ENCODE peak calls at places on chromosomes 3 and 15, in six cellular contexts. E is K562, L is GM12892, X is SK-N-SH, Q is GM12878, Y is HepG2. M is an unnamed sample.

GRCh38 chr15:99440551-99441426 is 125.0 kb upstream of the MEF2A start:
- DNase-seq in E (peak), X (peak), Y (no peak), L (no peak), Q (no peak), M (no peak)

GRCh38 chr3:52286777-52287110 is 884 bp upstream of the GLYCTK start:
- DNase-seq in Q (no peak), X (no peak), Y (peak), L (no peak), E (no peak), M (no peak)

GRCh38 chr15:47332481-47332880 is 384.8 kb upstream of the SEMA6D start:
- DNase-seq in Y (no peak), E (no peak), Q (no peak), L (no peak), X (no peak), M (no peak)

GRCh38 chr3:52361011-52361410 is 44.9 kb downstream of the DNAH1 start:
- DNase-seq in X (no peak), E (no peak), L (no peak), Y (no peak), Q (no peak), M (no peak)

GRCh38 chr3:33911525-33912322 is 113.3 kb downstream of the PDCD6IP start:
- DNase-seq in X (no peak), L (no peak), E (peak), Q (no peak), Y (no peak), M (no peak)

GRCh38 chr3:133377396-133377795 is 22.5 kb upstream of the BFSP2 start:
- DNase-seq in E (peak), L (no peak), Y (peak), Q (no peak), X (peak), M (no peak)

GRCh38 chr3:193843447-193844301 is 250.7 kb downstream of the OPA1 start:
- DNase-seq in Q (peak), E (peak), X (no peak), Y (peak), L (no peak), M (no peak)

GRCh38 chr15:82871577-82872484 is 62.4 kb downstream of the WHAMM start:
- DNase-seq in E (no peak), X (no peak), L (no peak), Y (no peak), Q (no peak), M (no peak)

GRCh38 chr3:56754753-56755365 is 46.9 kb downstream of the ARHGEF3 start:
- DNase-seq in Q (peak), E (no peak), L (no peak), Y (no peak), X (no peak), M (no peak)

GRCh38 chr3:95797081-95797480 is 1017.3 kb upstream of the EPHA6 start:
- DNase-seq in L (no peak), E (no peak), Q (no peak), X (no peak), Y (no peak), M (no peak)

GRCh38 chr15:62625421-62626033 is 417.0 kb upstream of the TPM1 start:
- DNase-seq in Q (no peak), X (peak), E (no peak), Y (no peak), L (no peak), M (no peak)

GRCh38 chr3:82087958-82088357 is 326.5 kb upstream of the GBE1 start:
- DNase-seq in L (no peak), X (no peak), Q (no peak), E (no peak), Y (peak), M (no peak)

GRCh38 chr15:41812820-41813375 is 15.0 kb upstream of the JMJD7 start:
- DNase-seq in Q (no peak), E (no peak), L (no peak), Y (no peak), X (no peak), M (no peak)

GRCh38 chr3:5197470-5198312 is 10.2 kb downstream of the EDEM1 start:
- DNase-seq in Q (peak), Y (no peak), X (no peak), E (peak), L (no peak), M (no peak)

GRCh38 chr3:47010050-47010712 is 30.7 kb downstream of the NBEAL2 start:
- DNase-seq in Q (no peak), E (no peak), X (no peak), Y (no peak), L (no peak), M (no peak)

GRCh38 chr3:16338999-16339398 is 74.0 kb downstream of the OXNAD1 start:
- DNase-seq in E (no peak), X (no peak), Q (no peak), Y (peak), L (no peak), M (no peak)

GRCh38 chr3:194161181-194162045 is 25.5 kb downstream of the HES1 start:
- DNase-seq in E (no peak), Y (peak), X (no peak), Q (no peak), L (no peak), M (no peak)

GRCh38 chr15:51629612-51630011 is 7.0 kb upstream of the DMXL2 start:
- DNase-seq in X (no peak), E (no peak), Q (no peak), L (no peak), Y (no peak), M (no peak)

GRCh38 chr15:90035835-90036220 is 34.7 kb downstream of the ZNF710 start:
- DNase-seq in Q (no peak), X (no peak), L (no peak), Y (no peak), E (no peak), M (no peak)

GRCh38 chr3:150925751-150926201 is 20.5 kb upstream of the MINDY4B start:
- DNase-seq in Q (no peak), Y (peak), E (peak), X (peak), L (peak), M (peak)

GRCh38 chr3:52774901-52775864 is 2.2 kb upstream of the ITIH1 start:
- DNase-seq in Y (peak), X (peak), E (no peak), Q (no peak), L (no peak), M (no peak)

GRCh38 chr15:49152552-49153337 is 2.7 kb downstream of the COPS2 start:
- DNase-seq in Q (no peak), X (no peak), L (no peak), E (no peak), Y (no peak), M (no peak)

GRCh38 chr3:150303776-150304175 is 104.3 kb upstream of the TSC22D2 start:
- DNase-seq in L (no peak), E (peak), Y (peak), Q (peak), X (no peak), M (no peak)

GRCh38 chr3:114839476-114839875 is 307.6 kb downstream of the ZBTB20 start:
- DNase-seq in Y (no peak), L (no peak), Q (no peak), E (no peak), X (no peak), M (no peak)

GRCh38 chr3:51389423-51390183 is 1.5 kb upstream of the RBM15B start:
- DNase-seq in Q (no peak), L (no peak), E (peak), X (peak), Y (peak), M (no peak)

GRCh38 chr3:157388051-157388450 is 48.6 kb upstream of the PTX3 start:
- DNase-seq in X (no peak), Y (no peak), Q (no peak), E (no peak), L (no peak), M (no peak)

GRCh38 chr3:141945726-141946125 is 69.3 kb downstream of the ATP1B3 start:
- DNase-seq in L (no peak), Y (no peak), E (no peak), X (no peak), Q (no peak), M (no peak)

GRCh38 chr3:139117136-139117675 is 72.5 kb upstream of the PRR23C start:
- DNase-seq in Y (no peak), E (no peak), L (no peak), Q (no peak), X (no peak), M (no peak)

GRCh38 chr3:33392703-33393125 is 47.5 kb downstream of the UBP1 start:
- DNase-seq in Q (no peak), E (no peak), X (no peak), Y (no peak), L (no peak), M (no peak)

GRCh38 chr3:31184257-31185003 is 290.0 kb upstream of the GADL1 start:
- DNase-seq in L (no peak), E (no peak), X (no peak), Y (no peak), Q (no peak), M (no peak)

GRCh38 chr15:43312378-43312777 is 18.0 kb downstream of the LCMT2 start:
- DNase-seq in Y (no peak), X (no peak), L (no peak), Q (no peak), E (no peak), M (no peak)

GRCh38 chr3:41985018-41985417 is 23.1 kb upstream of the ULK4 start:
- DNase-seq in E (no peak), Q (no peak), Y (no peak), X (no peak), L (no peak), M (no peak)

DNA sequence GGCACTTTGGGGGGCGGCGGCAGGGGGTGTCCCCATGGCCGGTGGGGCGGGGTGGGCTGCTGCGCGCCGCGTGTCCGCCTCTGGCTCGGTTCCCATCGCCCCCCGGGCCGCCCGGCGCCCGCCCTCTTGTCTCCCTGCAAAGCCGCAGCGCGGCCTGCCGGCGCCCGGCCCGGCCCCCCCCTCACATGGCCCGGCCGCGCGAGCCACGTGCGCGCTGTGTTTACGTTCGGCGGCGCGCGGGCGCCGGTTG is 492 bp downstream of the NR1D2 start:
- DNase-seq in L (no peak), Y (no peak), E (no peak), X (no peak), Q (no peak), M (no peak)
- TF ChIP-seq TAF1 in L (no peak), Y (no peak), E (no peak), X (peak), Q (peak), M (no peak)

DNA sequence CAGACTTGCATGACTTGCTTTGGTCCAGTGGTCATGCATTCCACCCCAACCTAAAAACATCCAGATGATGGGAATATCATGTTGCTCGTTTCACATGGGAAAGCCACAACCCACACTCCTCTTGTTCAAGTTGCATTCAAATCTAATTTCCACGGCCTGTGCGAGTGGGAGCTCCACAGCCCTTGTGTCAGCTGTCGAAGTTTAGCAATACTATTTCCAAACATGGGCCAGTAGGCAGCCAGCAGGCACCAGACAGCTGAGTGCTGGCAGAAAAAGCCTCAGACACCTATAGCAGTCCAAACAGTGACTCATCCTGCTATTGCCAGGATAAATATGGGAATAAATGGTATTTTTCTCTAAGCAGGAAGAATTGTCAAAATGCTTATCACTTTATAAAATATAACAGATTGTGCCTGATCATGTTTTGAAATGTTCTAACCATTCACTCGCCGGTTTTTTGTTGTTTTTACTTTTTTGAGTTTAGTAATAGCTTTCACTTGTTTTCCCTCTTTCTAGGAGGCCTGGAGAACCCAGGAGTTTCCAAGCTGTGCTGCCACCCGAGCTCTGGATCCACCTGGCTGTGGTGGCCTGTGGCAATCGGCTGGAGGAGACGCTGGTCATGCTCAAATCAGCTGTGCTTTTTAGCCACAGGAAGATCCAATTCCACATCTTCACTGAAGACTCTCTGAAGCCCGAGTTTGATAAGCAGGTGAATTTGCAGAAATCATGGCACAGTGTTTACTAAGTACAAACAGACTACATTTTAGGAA is 20.2 kb downstream of the GXYLT2 start:
- DNase-seq in Y (peak), E (no peak), L (no peak), X (no peak), Q (no peak), M (no peak)
- TF ChIP-seq TAF1 in Y (no peak), E (no peak), L (no peak), X (no peak), Q (no peak), M (no peak)

DNA sequence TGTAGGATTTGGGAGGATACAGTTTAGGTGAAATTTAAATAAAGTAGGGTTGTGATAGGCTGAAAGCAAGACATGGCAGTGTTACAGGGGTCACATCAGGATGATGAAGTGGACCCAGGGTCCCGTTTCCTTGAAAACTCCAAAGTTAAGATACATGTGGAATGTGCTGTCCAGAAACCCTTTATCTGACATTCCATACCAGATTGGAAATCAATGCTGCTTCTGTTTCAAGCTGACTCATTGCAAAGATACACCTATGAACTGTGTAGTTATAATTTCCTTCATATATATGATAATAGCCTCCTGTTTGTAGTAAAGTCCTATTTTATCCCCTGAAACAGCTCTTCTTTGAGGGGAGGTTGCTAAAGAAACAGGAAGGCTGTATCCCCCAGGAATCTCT is 71.0 kb upstream of the NR2E3 start:
- DNase-seq in L (no peak), E (no peak), Y (peak), Q (no peak), X (no peak), M (no peak)
- TF ChIP-seq TAF1 in L (no peak), E (no peak), Y (no peak), Q (no peak), X (no peak), M (no peak)

GRCh38 chr3:169300436-169300835 is 363.1 kb downstream of the MECOM start:
- DNase-seq in Y (no peak), X (no peak), E (no peak), Q (no peak), L (no peak), M (no peak)

GRCh38 chr3:169298247-169298992 is 365.1 kb downstream of the MECOM start:
- DNase-seq in X (no peak), L (no peak), E (no peak), Y (no peak), Q (no peak), M (no peak)

GRCh38 chr3:169299129-169299528 is 364.4 kb downstream of the MECOM start:
- DNase-seq in X (no peak), Y (no peak), E (no peak), L (no peak), Q (no peak), M (no peak)

GRCh38 chr3:169297214-169297613 is 366.3 kb downstream of the MECOM start:
- DNase-seq in X (no peak), E (no peak), L (no peak), Q (no peak), Y (no peak), M (no peak)

DNA sequence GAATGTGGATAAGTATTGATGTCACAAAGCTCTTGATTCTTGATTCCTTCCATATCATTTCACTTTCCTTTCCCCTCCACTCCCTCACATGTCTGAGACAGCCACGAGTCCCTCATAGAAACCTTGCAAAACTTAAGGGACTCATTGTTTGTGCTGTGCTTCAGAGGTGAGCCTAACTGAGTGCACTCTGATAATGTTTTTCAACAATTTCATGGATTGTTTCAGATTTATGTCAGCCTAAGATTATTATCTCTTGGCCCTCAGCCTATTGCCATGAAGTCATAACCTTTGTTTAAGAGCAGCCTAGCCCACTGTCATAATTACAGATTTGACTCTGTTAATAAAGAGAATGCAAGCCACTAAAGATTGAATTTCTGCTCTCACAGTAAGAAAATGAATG is 363.6 kb downstream of the MECOM start:
- DNase-seq in L (no peak), Q (no peak), E (no peak), X (no peak), Y (no peak), M (no peak)
- TF ChIP-seq TAF1 in L (no peak), Q (no peak), E (no peak), X (no peak), Y (no peak), M (no peak)

GRCh38 chr3:71399478-71399877 is 184.1 kb downstream of the FOXP1 start:
- DNase-seq in Q (no peak), E (no peak), L (no peak), X (no peak), Y (peak), M (no peak)
- TF ChIP-seq TAF1 in Q (no peak), E (no peak), L (no peak), X (no peak), Y (no peak), M (no peak)

DNA sequence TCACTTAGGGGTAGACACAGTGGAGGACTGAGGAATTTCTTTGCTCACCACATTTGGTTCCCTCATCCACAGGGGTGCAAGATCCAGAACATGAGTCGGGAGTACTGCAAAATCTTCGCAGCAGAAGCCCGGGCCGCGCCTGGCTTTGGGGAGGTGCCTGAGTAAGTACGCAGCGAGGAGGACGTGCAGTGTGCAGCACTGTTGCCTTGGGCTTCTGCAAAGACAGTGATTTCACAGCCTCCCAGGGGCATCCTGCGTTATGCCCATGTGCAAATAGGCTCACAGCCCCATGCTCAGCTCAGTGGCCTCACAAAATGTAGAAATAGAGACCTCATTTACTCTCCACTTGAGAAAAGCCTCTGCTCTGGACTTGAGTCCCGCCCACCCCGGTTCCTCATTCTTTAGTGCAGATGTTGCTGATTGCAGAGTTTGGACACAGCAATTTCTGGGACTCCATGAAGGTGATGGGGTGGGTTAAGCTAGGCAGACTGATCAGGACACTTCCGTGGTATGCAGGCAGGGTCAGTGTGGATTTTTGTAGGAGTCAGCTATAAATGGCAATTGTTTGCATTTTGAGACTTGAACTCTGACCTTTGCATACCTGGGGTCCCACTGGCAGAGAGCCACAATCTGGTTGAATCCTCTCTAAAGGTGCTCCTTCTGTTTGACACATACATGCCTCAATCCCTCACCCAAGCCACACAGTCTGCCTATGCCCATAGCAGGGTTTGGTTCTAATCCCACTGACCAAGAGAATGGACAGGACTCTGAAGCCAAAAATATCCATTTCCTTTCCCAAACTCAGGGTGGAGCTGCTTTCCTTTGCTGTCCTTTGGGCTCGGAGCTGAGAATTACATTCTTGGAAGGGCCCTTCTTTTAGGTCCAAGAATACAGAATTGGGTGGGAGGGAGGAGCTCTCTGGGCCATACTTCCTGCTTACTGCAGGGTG is 20.7 kb upstream of the SLC28A1 start:
- DNase-seq in X (no peak), E (no peak), Q (no peak), Y (peak), L (no peak), M (no peak)
- TF ChIP-seq TAF1 in X (no peak), E (no peak), Q (no peak), Y (no peak), L (no peak), M (no peak)

GRCh38 chr3:128846501-128846900 is 32.9 kb upstream of the ACAD9 start:
- DNase-seq in L (no peak), E (no peak), Q (no peak), X (no peak), Y (no peak), M (no peak)

GRCh38 chr3:128841926-128842920 is 37.2 kb upstream of the ACAD9 start:
- DNase-seq in X (no peak), Y (no peak), Q (no peak), E (no peak), L (no peak), M (no peak)

GRCh38 chr3:128845695-128846491 is 33.5 kb upstream of the ACAD9 start:
- DNase-seq in L (peak), Y (peak), E (peak), Q (peak), X (peak), M (peak)

GRCh38 chr3:128845119-128845518 is 34.3 kb upstream of the ACAD9 start:
- DNase-seq in X (peak), E (peak), Q (no peak), L (no peak), Y (peak), M (no peak)

DNA sequence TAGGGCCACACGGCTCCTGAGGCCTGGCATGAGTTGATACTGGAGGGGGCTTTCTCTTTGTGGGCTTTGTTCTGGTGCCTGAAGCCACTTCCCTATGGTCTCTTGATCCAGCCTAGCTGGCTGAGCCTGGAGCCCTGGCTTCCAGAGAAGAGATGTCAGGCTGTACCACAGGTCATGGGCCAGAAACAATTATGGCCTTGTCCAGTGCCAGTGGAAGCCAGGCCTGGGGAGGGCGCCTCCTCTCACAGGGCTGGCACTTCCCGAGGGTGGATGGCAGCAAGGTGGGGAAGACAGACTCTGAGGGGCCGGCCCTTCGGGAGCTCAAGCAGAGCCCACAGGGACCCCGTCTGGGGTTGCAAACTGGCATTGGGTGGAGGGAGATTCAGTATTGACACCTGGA is 34.9 kb upstream of the ACAD9 start:
- DNase-seq in E (no peak), Y (no peak), Q (no peak), X (no peak), L (no peak), M (no peak)
- TF ChIP-seq TAF1 in E (no peak), Y (no peak), Q (no peak), X (no peak), L (no peak), M (no peak)

M was measured in GM12891.